ENCODE peak calls at places on chromosomes 1 and 21, in seven cellular contexts. O, T, Y, M, X, S and P are unnamed samples.

GRCh38 chr1:36223373-36223995 is 759 bp upstream of the THRAP3 start:
- ATAC-seq in O (peak; percentile 25), T (peak; percentile 49), Y (peak; percentile 45), M (peak; percentile 48), X (peak; percentile 42), S (peak; percentile 43), P (no peak)

GRCh38 chr1:46489638-46490602 is at the start of gene DMBX1:
- ATAC-seq in O (peak; percentile 83), T (peak; percentile 61), Y (peak; percentile 64), M (peak; percentile 45), X (no peak), S (peak; percentile 28), P (peak; percentile 80)

GRCh38 chr1:53137729-53138128 is 4.7 kb downstream of the SLC1A7 start:
- ATAC-seq in O (no peak), T (peak; percentile 28), Y (no peak), M (no peak), X (no peak), S (no peak), P (no peak)

GRCh38 chr1:235011064-235011598 is 117.5 kb downstream of the TOMM20 start:
- ATAC-seq in O (peak; percentile 2), T (peak; percentile 34), Y (peak; percentile 63), M (peak; percentile 44), X (no peak), S (no peak), P (no peak)

GRCh38 chr21:46661211-46661625 is 25.7 kb downstream of the PRMT2 start:
- ATAC-seq in O (peak; percentile 51), T (peak; percentile 58), Y (peak; percentile 58), M (peak; percentile 26), X (peak; percentile 88), S (peak; percentile 92), P (peak; percentile 51)

GRCh38 chr1:85091647-85092295 is 43.5 kb upstream of the MCOLN3 start:
- ATAC-seq in O (peak; percentile 36), T (peak; percentile 94), Y (peak; percentile 85), M (peak; percentile 87), X (no peak), S (no peak), P (peak; percentile 66)

GRCh38 chr1:156123356-156124196 is 9.1 kb downstream of the LMNA start:
- ATAC-seq in O (no peak), T (peak; percentile 34), Y (peak; percentile 18), M (peak; percentile 13), X (peak; percentile 79), S (no peak), P (peak; percentile 73)

GRCh38 chr1:10973956-10974881 is 38.2 kb upstream of the TARDBP start:
- ATAC-seq in O (no peak), T (no peak), Y (no peak), M (no peak), X (no peak), S (no peak), P (no peak)

GRCh38 chr1:246733706-246734105 is 9.5 kb downstream of the SCCPDH start:
- ATAC-seq in O (no peak), T (no peak), Y (no peak), M (peak; percentile 78), X (no peak), S (no peak), P (no peak)

GRCh38 chr1:181090653-181091126 is 2.2 kb downstream of the IER5 start:
- ATAC-seq in O (no peak), T (peak; percentile 52), Y (peak; percentile 31), M (no peak), X (no peak), S (no peak), P (peak; percentile 51)

GRCh38 chr1:175504875-175505555 is 238.4 kb downstream of the TNR start:
- ATAC-seq in O (no peak), T (no peak), Y (no peak), M (no peak), X (peak; percentile 37), S (no peak), P (no peak)

GRCh38 chr1:45785583-45785982 is 17.8 kb upstream of the MAST2 start:
- ATAC-seq in O (peak; percentile 98), T (peak; percentile 98), Y (peak; percentile 100), M (peak; percentile 99), X (no peak), S (peak; percentile 74), P (no peak)

GRCh38 chr21:43777953-43778352 is 1.8 kb upstream of the CSTB start:
- ATAC-seq in O (no peak), T (no peak), Y (no peak), M (no peak), X (no peak), S (no peak), P (no peak)

GRCh38 chr1:232795497-232796068 is 9.6 kb upstream of the MAP10 start:
- ATAC-seq in O (no peak), T (no peak), Y (no peak), M (no peak), X (no peak), S (no peak), P (no peak)

GRCh38 chr1:116763787-116764465 is 9.7 kb downstream of the CD2 start:
- ATAC-seq in O (peak; percentile 20), T (peak; percentile 4), Y (peak; percentile 42), M (peak; percentile 29), X (peak; percentile 27), S (no peak), P (no peak)

GRCh38 chr1:159705911-159706270 is 8.5 kb downstream of the CRP start:
- ATAC-seq in O (no peak), T (no peak), Y (no peak), M (no peak), X (no peak), S (no peak), P (no peak)

GRCh38 chr1:167328306-167328705 is 107.6 kb downstream of the POU2F1 start:
- ATAC-seq in O (no peak), T (no peak), Y (no peak), M (no peak), X (no peak), S (no peak), P (peak; percentile 31)

GRCh38 chr1:225113265-225113664 is 183.8 kb downstream of the DNAH14 start:
- ATAC-seq in O (no peak), T (no peak), Y (no peak), M (no peak), X (no peak), S (no peak), P (no peak)

GRCh38 chr1:27886744-27887143 is 14.4 kb downstream of the THEMIS2 start:
- ATAC-seq in O (peak; percentile 25), T (peak; percentile 31), Y (peak; percentile 29), M (no peak), X (no peak), S (no peak), P (no peak)